ENCODE peak calls at places on chromosomes 16 and 17, in eight cellular contexts. One of them, this sample, is unnamed.

GRCh38 chr17:31691251-31691905 is 167.7 kb downstream of the COPRS start:
- DNase-seq in iPS DF 6.9: no peak
- DNase-seq in mesendoderm: no peak
- DNase-seq in CD8-positive, alpha-beta T cell: no peak
- DNase-seq in HCT116: no peak
- DNase-seq in hepatocyte: no peak
- DNase-seq in adipocyte: no peak
- DNase-seq in neural progenitor cell: no peak
- DNase-seq in this sample: no peak

GRCh38 chr17:71338396-71338795 is 782.4 kb upstream of the SOX9 start:
- DNase-seq in neural progenitor cell: no peak
- DNase-seq in HCT116: no peak
- DNase-seq in adipocyte: peak; percentile 8
- DNase-seq in mesendoderm: no peak
- DNase-seq in iPS DF 6.9: no peak
- DNase-seq in hepatocyte: no peak
- DNase-seq in CD8-positive, alpha-beta T cell: no peak
- DNase-seq in this sample: no peak

GRCh38 chr16:78675312-78675711 is 575.9 kb downstream of the WWOX start:
- DNase-seq in neural progenitor cell: no peak
- DNase-seq in adipocyte: no peak
- DNase-seq in HCT116: no peak
- DNase-seq in hepatocyte: peak; percentile 31
- DNase-seq in iPS DF 6.9: no peak
- DNase-seq in CD8-positive, alpha-beta T cell: no peak
- DNase-seq in mesendoderm: no peak
- DNase-seq in this sample: no peak

GRCh38 chr17:37691807-37692206 is 48.6 kb upstream of the DDX52 start:
- DNase-seq in adipocyte: no peak
- DNase-seq in CD8-positive, alpha-beta T cell: no peak
- DNase-seq in mesendoderm: no peak
- DNase-seq in hepatocyte: no peak
- DNase-seq in neural progenitor cell: no peak
- DNase-seq in HCT116: no peak
- DNase-seq in iPS DF 6.9: no peak
- DNase-seq in this sample: no peak

GRCh38 chr16:20094157-20094556 is 20.5 kb upstream of the GPR139 start:
- DNase-seq in neural progenitor cell: no peak
- DNase-seq in HCT116: no peak
- DNase-seq in adipocyte: no peak
- DNase-seq in CD8-positive, alpha-beta T cell: no peak
- DNase-seq in iPS DF 6.9: no peak
- DNase-seq in mesendoderm: no peak
- DNase-seq in hepatocyte: no peak
- DNase-seq in this sample: no peak

GRCh38 chr16:88373927-88374492 is 8.7 kb upstream of the ZNF469 start:
- DNase-seq in mesendoderm: no peak
- DNase-seq in HCT116: no peak
- DNase-seq in neural progenitor cell: no peak
- DNase-seq in iPS DF 6.9: no peak
- DNase-seq in CD8-positive, alpha-beta T cell: no peak
- DNase-seq in adipocyte: no peak
- DNase-seq in hepatocyte: no peak
- DNase-seq in this sample: no peak

GRCh38 chr17:19265755-19266154 is 28.6 kb downstream of the EPN2 start:
- DNase-seq in mesendoderm: no peak
- DNase-seq in adipocyte: no peak
- DNase-seq in iPS DF 6.9: no peak
- DNase-seq in HCT116: no peak
- DNase-seq in hepatocyte: no peak
- DNase-seq in CD8-positive, alpha-beta T cell: no peak
- DNase-seq in neural progenitor cell: no peak
- DNase-seq in this sample: no peak

GRCh38 chr17:35214192-35214591 is 20.0 kb upstream of the SLC35G3 start:
- DNase-seq in mesendoderm: no peak
- DNase-seq in CD8-positive, alpha-beta T cell: peak; percentile 39
- DNase-seq in adipocyte: no peak
- DNase-seq in hepatocyte: no peak
- DNase-seq in HCT116: no peak
- DNase-seq in neural progenitor cell: no peak
- DNase-seq in iPS DF 6.9: no peak
- DNase-seq in this sample: no peak

GRCh38 chr16:55421225-55421624 is 57.8 kb upstream of the MMP2 start:
- DNase-seq in HCT116: no peak
- DNase-seq in mesendoderm: no peak
- DNase-seq in CD8-positive, alpha-beta T cell: no peak
- DNase-seq in hepatocyte: no peak
- DNase-seq in neural progenitor cell: no peak
- DNase-seq in iPS DF 6.9: no peak
- DNase-seq in adipocyte: no peak
- DNase-seq in this sample: no peak

GRCh38 chr16:19923396-19923795 is 38.7 kb upstream of the GPRC5B start:
- DNase-seq in CD8-positive, alpha-beta T cell: no peak
- DNase-seq in adipocyte: no peak
- DNase-seq in iPS DF 6.9: no peak
- DNase-seq in mesendoderm: no peak
- DNase-seq in HCT116: no peak
- DNase-seq in hepatocyte: peak; percentile 28
- DNase-seq in neural progenitor cell: no peak
- DNase-seq in this sample: no peak

GRCh38 chr17:29069526-29070041 is 26.6 kb downstream of the PIPOX start:
- DNase-seq in neural progenitor cell: no peak
- DNase-seq in adipocyte: no peak
- DNase-seq in mesendoderm: no peak
- DNase-seq in iPS DF 6.9: peak; percentile 37
- DNase-seq in hepatocyte: no peak
- DNase-seq in HCT116: no peak
- DNase-seq in CD8-positive, alpha-beta T cell: no peak
- DNase-seq in this sample: no peak

GRCh38 chr16:11100239-11100750 is 155.7 kb downstream of the SOCS1 start:
- DNase-seq in adipocyte: peak; percentile 59
- DNase-seq in CD8-positive, alpha-beta T cell: no peak
- DNase-seq in hepatocyte: peak; percentile 55
- DNase-seq in neural progenitor cell: peak; percentile 70
- DNase-seq in iPS DF 6.9: peak; percentile 27
- DNase-seq in HCT116: peak; percentile 23
- DNase-seq in mesendoderm: peak; percentile 98
- DNase-seq in this sample: peak; percentile 34

GRCh38 chr17:4001048-4001590 is 36.9 kb upstream of the ATP2A3 start:
- DNase-seq in iPS DF 6.9: no peak
- DNase-seq in mesendoderm: no peak
- DNase-seq in hepatocyte: no peak
- DNase-seq in neural progenitor cell: no peak
- DNase-seq in adipocyte: no peak
- DNase-seq in HCT116: no peak
- DNase-seq in CD8-positive, alpha-beta T cell: no peak
- DNase-seq in this sample: no peak

GRCh38 chr17:3995067-3995466 is 30.8 kb upstream of the ATP2A3 start:
- DNase-seq in CD8-positive, alpha-beta T cell: no peak
- DNase-seq in mesendoderm: no peak
- DNase-seq in neural progenitor cell: no peak
- DNase-seq in iPS DF 6.9: no peak
- DNase-seq in adipocyte: no peak
- DNase-seq in hepatocyte: no peak
- DNase-seq in HCT116: no peak
- DNase-seq in this sample: no peak

GRCh38 chr17:4003131-4003500 is 38.9 kb upstream of the ATP2A3 start:
- DNase-seq in CD8-positive, alpha-beta T cell: no peak
- DNase-seq in hepatocyte: no peak
- DNase-seq in iPS DF 6.9: no peak
- DNase-seq in neural progenitor cell: no peak
- DNase-seq in mesendoderm: no peak
- DNase-seq in adipocyte: no peak
- DNase-seq in HCT116: no peak
- DNase-seq in this sample: no peak

GRCh38 chr17:3994221-3994576 is 30.0 kb upstream of the ATP2A3 start:
- DNase-seq in HCT116: no peak
- DNase-seq in neural progenitor cell: no peak
- DNase-seq in hepatocyte: no peak
- DNase-seq in adipocyte: no peak
- DNase-seq in iPS DF 6.9: no peak
- DNase-seq in CD8-positive, alpha-beta T cell: no peak
- DNase-seq in mesendoderm: no peak
- DNase-seq in this sample: no peak

DNA sequence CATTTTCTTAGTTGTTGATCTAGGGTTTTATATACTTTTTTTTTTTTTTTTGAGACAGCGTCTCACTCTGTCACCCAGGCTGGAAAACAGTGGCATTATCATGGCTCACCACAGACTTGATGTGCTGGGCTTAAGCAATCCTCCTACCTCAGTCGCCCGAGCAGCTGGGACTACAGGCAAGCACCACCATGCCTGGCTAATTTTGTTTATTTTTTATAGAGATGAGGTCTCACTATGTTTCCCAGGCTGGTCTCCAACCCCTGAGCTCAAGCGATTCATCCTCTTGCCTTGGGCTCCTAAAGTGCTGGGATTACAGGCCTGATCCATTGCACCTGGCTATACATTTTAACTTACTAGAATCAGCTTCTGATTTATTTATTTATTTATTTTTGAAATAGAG is 34.2 kb upstream of the ATP2A3 start:
- DNase-seq in mesendoderm: no peak
- DNase-seq in hepatocyte: no peak
- DNase-seq in CD8-positive, alpha-beta T cell: no peak
- DNase-seq in HCT116: no peak
- DNase-seq in adipocyte: no peak
- DNase-seq in neural progenitor cell: no peak
- DNase-seq in iPS DF 6.9: no peak
- DNase-seq in this sample: no peak
- H3K36me3 ChIP-seq in mesendoderm: no peaks in the 10 kb centered on the region
- H3K36me3 ChIP-seq in hepatocyte: no peaks in the 10 kb centered on the region
- H3K36me3 ChIP-seq in CD8-positive, alpha-beta T cell: no peaks in the 10 kb centered on the region
- H3K36me3 ChIP-seq in HCT116: no peaks in the 10 kb centered on the region
- H3K36me3 ChIP-seq in adipocyte: no peaks in the 10 kb centered on the region
- H3K36me3 ChIP-seq in neural progenitor cell: no peaks in the 10 kb centered on the region
- H3K36me3 ChIP-seq in iPS DF 6.9: no peaks in the 10 kb centered on the region
- H3K36me3 ChIP-seq in this sample: no peaks in the 10 kb centered on the region

GRCh38 chr17:5431929-5432556 is 6.9 kb downstream of the C1QBP start:
- DNase-seq in adipocyte: no peak
- DNase-seq in HCT116: no peak
- DNase-seq in neural progenitor cell: no peak
- DNase-seq in iPS DF 6.9: no peak
- DNase-seq in hepatocyte: no peak
- DNase-seq in CD8-positive, alpha-beta T cell: no peak
- DNase-seq in mesendoderm: no peak
- DNase-seq in this sample: no peak
- H3K36me3 ChIP-seq in adipocyte: peaks cover 93% of the 10 kb centered on the region
- H3K36me3 ChIP-seq in HCT116: peaks cover 58% of the 10 kb centered on the region
- H3K36me3 ChIP-seq in neural progenitor cell: peaks cover 16% of the 10 kb centered on the region
- H3K36me3 ChIP-seq in iPS DF 6.9: peaks cover 48% of the 10 kb centered on the region
- H3K36me3 ChIP-seq in hepatocyte: peaks cover 3% of the 10 kb centered on the region
- H3K36me3 ChIP-seq in CD8-positive, alpha-beta T cell: peaks cover 63% of the 10 kb centered on the region
- H3K36me3 ChIP-seq in mesendoderm: peaks cover 24% of the 10 kb centered on the region
- H3K36me3 ChIP-seq in this sample: peaks cover 98% of the 10 kb centered on the region

GRCh38 chr16:23497543-23497868 is 12.8 kb downstream of the GGA2 start:
- DNase-seq in neural progenitor cell: no peak
- DNase-seq in mesendoderm: peak; percentile 25
- DNase-seq in hepatocyte: no peak
- DNase-seq in HCT116: no peak
- DNase-seq in adipocyte: no peak
- DNase-seq in iPS DF 6.9: no peak
- DNase-seq in CD8-positive, alpha-beta T cell: no peak
- DNase-seq in this sample: no peak

GRCh38 chr16:23491490-23492391 is 18.6 kb downstream of the GGA2 start:
- DNase-seq in neural progenitor cell: no peak
- DNase-seq in iPS DF 6.9: no peak
- DNase-seq in HCT116: no peak
- DNase-seq in hepatocyte: no peak
- DNase-seq in mesendoderm: no peak
- DNase-seq in CD8-positive, alpha-beta T cell: no peak
- DNase-seq in adipocyte: no peak
- DNase-seq in this sample: no peak

GRCh38 chr16:23496826-23497542 is 13.3 kb downstream of the GGA2 start:
- DNase-seq in mesendoderm: no peak
- DNase-seq in hepatocyte: peak; percentile 86
- DNase-seq in CD8-positive, alpha-beta T cell: no peak
- DNase-seq in HCT116: no peak
- DNase-seq in adipocyte: no peak
- DNase-seq in iPS DF 6.9: no peak
- DNase-seq in neural progenitor cell: no peak
- DNase-seq in this sample: no peak

GRCh38 chr16:23498863-23499262 is 11.4 kb downstream of the GGA2 start:
- DNase-seq in iPS DF 6.9: no peak
- DNase-seq in neural progenitor cell: no peak
- DNase-seq in hepatocyte: no peak
- DNase-seq in HCT116: no peak
- DNase-seq in mesendoderm: no peak
- DNase-seq in adipocyte: no peak
- DNase-seq in CD8-positive, alpha-beta T cell: no peak
- DNase-seq in this sample: no peak

GRCh38 chr16:23494188-23494587 is 16.1 kb downstream of the GGA2 start:
- DNase-seq in hepatocyte: no peak
- DNase-seq in HCT116: no peak
- DNase-seq in iPS DF 6.9: no peak
- DNase-seq in mesendoderm: no peak
- DNase-seq in adipocyte: no peak
- DNase-seq in CD8-positive, alpha-beta T cell: no peak
- DNase-seq in neural progenitor cell: no peak
- DNase-seq in this sample: no peak
- H3K36me3 ChIP-seq in hepatocyte: no peaks in the 10 kb centered on the region
- H3K36me3 ChIP-seq in HCT116: peaks cover 32% of the 10 kb centered on the region
- H3K36me3 ChIP-seq in iPS DF 6.9: peaks cover 32% of the 10 kb centered on the region
- H3K36me3 ChIP-seq in mesendoderm: peaks cover 10% of the 10 kb centered on the region
- H3K36me3 ChIP-seq in adipocyte: peaks cover 48% of the 10 kb centered on the region
- H3K36me3 ChIP-seq in CD8-positive, alpha-beta T cell: peaks cover 48% of the 10 kb centered on the region
- H3K36me3 ChIP-seq in neural progenitor cell: peaks cover 13% of the 10 kb centered on the region
- H3K36me3 ChIP-seq in this sample: peaks cover 100% of the 10 kb centered on the region

DNA sequence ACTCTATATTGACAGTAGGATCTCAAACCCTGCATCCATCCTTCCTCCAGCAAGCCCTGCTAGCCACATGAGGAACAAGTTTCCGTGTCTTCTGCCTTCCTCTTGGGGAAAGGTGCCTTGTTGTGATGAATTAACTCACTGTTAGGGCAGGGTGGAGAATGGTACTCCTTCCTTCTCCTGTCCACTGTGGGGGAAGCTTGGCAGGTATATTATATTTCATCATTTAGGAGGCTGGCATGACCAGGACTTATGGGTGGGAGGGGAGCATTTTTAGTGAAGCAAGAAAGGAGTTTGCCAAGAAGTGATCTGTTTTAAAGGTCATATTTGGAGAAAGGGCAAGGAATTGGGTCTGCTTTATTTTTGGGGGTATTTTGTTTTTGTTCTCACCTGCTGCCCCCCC is 9.3 kb upstream of the CDC6 start:
- DNase-seq in neural progenitor cell: no peak
- DNase-seq in iPS DF 6.9: no peak
- DNase-seq in HCT116: no peak
- DNase-seq in adipocyte: no peak
- DNase-seq in hepatocyte: no peak
- DNase-seq in CD8-positive, alpha-beta T cell: no peak
- DNase-seq in mesendoderm: no peak
- DNase-seq in this sample: no peak
- H3K36me3 ChIP-seq in neural progenitor cell: no peaks in the 10 kb centered on the region
- H3K36me3 ChIP-seq in iPS DF 6.9: peaks cover 24% of the 10 kb centered on the region
- H3K36me3 ChIP-seq in HCT116: peaks cover 42% of the 10 kb centered on the region
- H3K36me3 ChIP-seq in adipocyte: peaks cover 83% of the 10 kb centered on the region
- H3K36me3 ChIP-seq in hepatocyte: peaks cover 4% of the 10 kb centered on the region
- H3K36me3 ChIP-seq in CD8-positive, alpha-beta T cell: peaks cover 30% of the 10 kb centered on the region
- H3K36me3 ChIP-seq in mesendoderm: peaks cover 6% of the 10 kb centered on the region
- H3K36me3 ChIP-seq in this sample: peaks cover 58% of the 10 kb centered on the region

This sample was measured in OCI-LY7.